ENCODE peak calls at places on chromosomes 13 and 19, in six cellular contexts. A, C, O, L, N and J are unnamed samples.

GRCh38 chr13:76474356-76474755 is 411.8 kb downstream of the KCTD12 start:
- DNase-seq in A (no peak), C (no peak), O (no peak), L (no peak), N (peak; percentile 57), J (peak; percentile 57)

GRCh38 chr19:38812841-38813320 is at the start of gene LGALS4:
- DNase-seq in A (no peak), C (peak; percentile 52), O (no peak), L (no peak), N (no peak), J (no peak)

GRCh38 chr13:111623170-111623569 is 302.7 kb downstream of the TEX29 start:
- DNase-seq in A (no peak), C (no peak), O (no peak), L (no peak), N (no peak), J (no peak)

GRCh38 chr13:39501711-39502324 is 101.2 kb downstream of the LHFPL6 start:
- DNase-seq in A (no peak), C (no peak), O (no peak), L (no peak), N (peak; percentile 14), J (no peak)

GRCh38 chr13:110281736-110282135 is 25.2 kb downstream of the COL4A1 start:
- DNase-seq in A (peak; percentile 66), C (no peak), O (no peak), L (no peak), N (no peak), J (no peak)

GRCh38 chr13:63425131-63425530 is 2009.5 kb upstream of the PCDH20 start:
- DNase-seq in A (no peak), C (no peak), O (no peak), L (no peak), N (no peak), J (peak; percentile 67)

GRCh38 chr13:23707674-23708073 is 137.5 kb downstream of the TNFRSF19 start:
- DNase-seq in A (peak; percentile 55), C (no peak), O (peak; percentile 55), L (no peak), N (peak; percentile 59), J (peak; percentile 76)

GRCh38 chr13:48431431-48431830 is 18.5 kb upstream of the LPAR6 start:
- DNase-seq in A (peak; percentile 74), C (no peak), O (no peak), L (no peak), N (no peak), J (peak; percentile 63)

GRCh38 chr19:7507884-7508283 is 8.0 kb upstream of the ZNF358 start:
- DNase-seq in A (peak; percentile 85), C (peak; percentile 87), O (peak; percentile 81), L (peak; percentile 96), N (peak; percentile 82), J (peak; percentile 89)

GRCh38 chr19:51681286-51681956 is 11.7 kb upstream of the SPACA6 start:
- DNase-seq in A (peak; percentile 82), C (no peak), O (peak; percentile 69), L (no peak), N (peak; percentile 50), J (peak; percentile 33)

GRCh38 chr19:34979819-34980640 is 16.0 kb upstream of the ZNF792 start:
- DNase-seq in A (no peak), C (peak; percentile 5), O (no peak), L (no peak), N (no peak), J (no peak)

GRCh38 chr13:22618002-22618401 is 562.8 kb upstream of the SGCG start:
- DNase-seq in A (no peak), C (no peak), O (peak; percentile 6), L (no peak), N (no peak), J (no peak)

GRCh38 chr13:83286737-83287136 is 595.5 kb downstream of the SLITRK1 start:
- DNase-seq in A (peak; percentile 21), C (no peak), O (no peak), L (no peak), N (peak; percentile 21), J (peak; percentile 13)

GRCh38 chr13:29901714-29902631 is 51.6 kb upstream of the UBL3 start:
- DNase-seq in A (peak; percentile 99), C (no peak), O (no peak), L (peak; percentile 32), N (peak; percentile 96), J (peak; percentile 99)

GRCh38 chr19:41426952-41427646 is at the start of gene B3GNT8:
- DNase-seq in A (peak; percentile 75), C (peak; percentile 92), O (peak; percentile 40), L (peak; percentile 94), N (peak; percentile 79), J (peak; percentile 70)

GRCh38 chr19:4051175-4052101 is 15.3 kb downstream of the ZBTB7A start:
- DNase-seq in A (peak; percentile 63), C (peak; percentile 80), O (no peak), L (peak; percentile 5), N (no peak), J (no peak)

GRCh38 chr13:100063333-100063732 is 25.6 kb upstream of the PCCA start:
- DNase-seq in A (peak; percentile 63), C (no peak), O (no peak), L (no peak), N (peak; percentile 62), J (peak; percentile 73)

GRCh38 chr19:2016041-2016807 is 710 bp upstream of the BTBD2 start:
- DNase-seq in A (peak; percentile 89), C (peak; percentile 77), O (peak; percentile 90), L (peak; percentile 83), N (peak; percentile 93), J (peak; percentile 90)

GRCh38 chr13:62846302-62846701 is 1430.7 kb upstream of the PCDH20 start:
- DNase-seq in A (peak; percentile 4), C (no peak), O (no peak), L (no peak), N (no peak), J (peak; percentile 51)

GRCh38 chr13:109999659-110000533 is 213.5 kb upstream of the IRS2 start:
- DNase-seq in A (no peak), C (no peak), O (no peak), L (no peak), N (no peak), J (no peak)

GRCh38 chr19:35846038-35846668 is 6.2 kb downstream of the NPHS1 start:
- DNase-seq in A (no peak), C (no peak), O (no peak), L (no peak), N (no peak), J (peak; percentile 5)

GRCh38 chr19:41928754-41929535 is 696 bp upstream of the ERFL start:
- DNase-seq in A (no peak), C (no peak), O (peak; percentile 88), L (no peak), N (no peak), J (no peak)

GRCh38 chr13:77460195-77460594 is 75.3 kb upstream of the SCEL start:
- DNase-seq in A (no peak), C (peak; percentile 68), O (no peak), L (no peak), N (peak; percentile 64), J (no peak)

GRCh38 chr19:16620018-16620417 is 8.0 kb downstream of the MED26 start:
- DNase-seq in A (no peak), C (no peak), O (no peak), L (no peak), N (no peak), J (no peak)

GRCh38 chr19:16620584-16620983 is 7.4 kb downstream of the MED26 start:
- DNase-seq in A (no peak), C (no peak), O (no peak), L (no peak), N (no peak), J (no peak)

GRCh38 chr19:16615788-16616187 is 12.2 kb downstream of the MED26 start:
- DNase-seq in A (no peak), C (no peak), O (peak; percentile 69), L (no peak), N (no peak), J (no peak)

GRCh38 chr19:16619456-16619855 is 8.5 kb downstream of the MED26 start:
- DNase-seq in A (no peak), C (peak; percentile 52), O (no peak), L (no peak), N (no peak), J (no peak)

DNA sequence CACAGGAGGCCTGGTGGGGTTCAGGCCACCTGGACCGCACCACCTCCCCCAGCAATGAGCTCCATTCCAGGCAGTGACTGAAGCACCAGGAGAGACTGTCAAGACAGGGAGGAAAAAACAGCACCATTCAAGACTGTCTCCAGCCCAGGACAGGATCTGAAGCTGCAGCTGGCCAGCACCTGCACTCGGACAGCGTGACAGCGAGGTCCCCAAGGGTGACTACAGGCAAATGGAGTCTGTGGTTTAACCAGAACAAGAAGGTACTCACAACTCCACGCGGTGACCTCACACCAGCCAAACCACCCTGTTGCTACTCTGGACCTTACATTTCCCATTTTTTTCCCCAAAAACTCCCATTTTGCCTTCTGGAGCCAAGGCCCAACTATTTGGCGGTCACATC is 9.8 kb downstream of the MED26 start:
- DNase-seq in A (no peak), C (no peak), O (peak; percentile 82), L (no peak), N (no peak), J (no peak)
- H3K4me3 ChIP-seq in A (no peak overlapping the region), C (no peak overlapping the region), O (peak overlapping the region; percentile 58), L (no peak overlapping the region), N (no peak overlapping the region), J (no peak overlapping the region)

GRCh38 chr13:46050771-46051170 is 1.8 kb downstream of the ZC3H13 start:
- DNase-seq in A (no peak), C (no peak), O (no peak), L (no peak), N (no peak), J (no peak)
- H3K4me3 ChIP-seq in A (peak overlapping the region; percentile 96), C (peak overlapping the region; percentile 79), O (peak overlapping the region; percentile 86), L (peak overlapping the region; percentile 96), N (no peak overlapping the region), J (no peak overlapping the region)

DNA sequence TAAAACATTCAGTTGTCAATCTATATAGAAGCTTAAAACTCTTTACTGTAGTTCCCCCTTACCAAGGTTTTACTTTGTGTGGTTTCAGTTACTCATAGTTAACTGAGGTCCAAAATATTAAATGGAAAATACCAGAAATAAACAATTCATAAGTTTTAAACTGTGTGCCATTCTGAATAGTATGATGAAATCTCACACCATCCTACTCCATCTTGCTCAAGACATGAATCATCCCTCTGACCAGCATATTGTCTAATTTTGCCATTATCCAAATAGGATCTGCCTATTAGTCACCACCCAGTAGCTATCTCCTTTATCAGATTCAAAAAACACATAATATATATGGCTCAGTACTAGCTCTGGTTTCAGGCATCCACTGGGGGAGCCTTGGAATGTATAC is 22.4 kb downstream of the ZNF571 start:
- DNase-seq in A (peak; percentile 30), C (no peak), O (no peak), L (no peak), N (no peak), J (peak; percentile 56)
- H3K4me3 ChIP-seq in A (no peak overlapping the region), C (no peak overlapping the region), O (no peak overlapping the region), L (no peak overlapping the region), N (no peak overlapping the region), J (no peak overlapping the region)

DNA sequence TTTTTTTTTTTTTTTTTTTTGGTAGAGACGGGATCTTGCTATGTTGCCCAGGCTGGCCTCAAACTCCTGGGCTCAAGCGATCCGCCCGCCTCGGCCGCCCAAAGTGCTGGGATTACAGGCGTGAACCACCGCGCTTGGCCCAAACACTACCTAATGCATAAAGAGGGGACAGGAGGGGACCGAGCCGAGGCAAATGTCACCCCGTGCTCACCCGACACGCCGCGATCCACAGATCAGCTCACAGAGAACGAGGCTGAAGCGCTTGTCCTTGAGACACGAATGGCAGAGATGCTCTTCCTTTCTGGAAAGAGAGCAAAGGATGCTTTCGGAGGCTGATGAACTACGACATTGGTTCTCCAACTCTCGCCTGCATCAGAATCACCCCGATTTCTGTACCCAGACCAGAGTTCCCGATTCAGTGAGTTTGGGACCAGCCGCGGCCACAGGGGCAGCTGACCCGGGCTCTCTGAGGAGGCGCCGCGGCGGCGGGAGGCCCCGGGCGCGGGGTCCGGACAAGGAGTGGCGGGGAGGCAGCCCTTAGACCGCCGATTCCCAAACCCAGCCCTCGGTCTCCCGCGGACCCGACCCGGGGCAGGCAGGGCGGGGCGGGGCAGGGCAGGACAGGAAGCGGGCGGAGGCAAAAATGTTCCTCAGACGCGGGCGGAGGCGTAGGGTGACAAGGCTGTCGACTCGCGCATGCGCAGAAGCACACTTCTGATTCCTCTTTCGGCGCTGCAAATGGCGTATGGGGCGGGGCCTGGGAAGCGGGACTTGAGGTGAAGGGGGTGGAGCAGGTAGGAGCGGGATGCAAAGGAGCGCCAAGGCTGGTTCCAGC is at the start of gene ZNF699:
- DNase-seq in A (peak; percentile 98), C (peak; percentile 99), O (peak; percentile 100), L (peak; percentile 97), N (peak; percentile 99), J (peak; percentile 98)
- H3K4me3 ChIP-seq in A (peak within 1 kb of the TSS; percentile 92), C (peak within 1 kb of the TSS; percentile 91), O (peak within 1 kb of the TSS; percentile 89), L (peak within 1 kb of the TSS; percentile 92), N (peak within 1 kb of the TSS; percentile 82), J (peak within 1 kb of the TSS; percentile 69)